ENCODE peak calls at places on chromosomes 2 and 18, in six cellular contexts. Y is IMR-90, E is H9, V is trophoblast cell, S is mesenchymal stem cell, I is H1. G is an unnamed sample.

GRCh38 chr2:192307530-192307929 is 112.8 kb upstream of the TMEFF2 start:
- DNase-seq in Y (peak; percentile 17), E (no peak), V (no peak), S (no peak), I (no peak), G (no peak)

GRCh38 chr2:176122266-176122632 is 270 bp upstream of the HOXD9 start:
- DNase-seq in Y (no peak), E (no peak), V (no peak), S (no peak), I (no peak), G (no peak)

GRCh38 chr2:11582526-11583202 is 48.8 kb downstream of the GREB1 start:
- DNase-seq in Y (peak; percentile 35), E (peak; percentile 80), V (peak; percentile 35), S (peak; percentile 81), I (peak; percentile 95), G (peak; percentile 76)

GRCh38 chr2:77768508-77768907 is 246.3 kb upstream of the LRRTM4 start:
- DNase-seq in Y (no peak), E (no peak), V (no peak), S (no peak), I (no peak), G (no peak)

GRCh38 chr2:233996436-233996835 is 54.1 kb upstream of the SPP2 start:
- DNase-seq in Y (peak; percentile 45), E (no peak), V (no peak), S (no peak), I (no peak), G (no peak)

GRCh38 chr2:30756051-30756719 is 51.1 kb downstream of the CAPN13 start:
- DNase-seq in Y (no peak), E (no peak), V (peak; percentile 37), S (peak; percentile 4), I (no peak), G (no peak)

GRCh38 chr2:10333247-10333613 is 30.5 kb downstream of the HPCAL1 start:
- DNase-seq in Y (no peak), E (no peak), V (no peak), S (no peak), I (no peak), G (no peak)

GRCh38 chr2:38277245-38278119 is 99.6 kb downstream of the ATL2 start:
- DNase-seq in Y (peak; percentile 40), E (peak; percentile 79), V (no peak), S (peak; percentile 38), I (peak; percentile 62), G (no peak)

GRCh38 chr2:238106339-238106697 is 6.2 kb downstream of the ESPNL start:
- DNase-seq in Y (no peak), E (peak; percentile 69), V (no peak), S (no peak), I (peak; percentile 66), G (no peak)

GRCh38 chr2:240873098-240873788 is 4.6 kb downstream of the AGXT start:
- DNase-seq in Y (no peak), E (no peak), V (no peak), S (no peak), I (no peak), G (no peak)

GRCh38 chr2:227884511-227884947 is 13.1 kb downstream of the DAW1 start:
- DNase-seq in Y (peak; percentile 72), E (peak; percentile 93), V (peak; percentile 78), S (peak; percentile 78), I (peak; percentile 93), G (peak; percentile 71)

GRCh38 chr2:8625399-8626283 is 56.2 kb upstream of the ID2 start:
- DNase-seq in Y (no peak), E (no peak), V (no peak), S (no peak), I (no peak), G (no peak)

GRCh38 chr2:120109186-120110061 is 96.5 kb downstream of the EPB41L5 start:
- DNase-seq in Y (peak; percentile 59), E (no peak), V (no peak), S (peak; percentile 53), I (no peak), G (no peak)

GRCh38 chr2:71479261-71479660 is 25.9 kb downstream of the DYSF start:
- DNase-seq in Y (no peak), E (no peak), V (no peak), S (no peak), I (no peak), G (no peak)

GRCh38 chr18:39297225-39297624 is 1731.6 kb upstream of the CELF4 start:
- DNase-seq in Y (no peak), E (no peak), V (no peak), S (no peak), I (no peak), G (no peak)

GRCh38 chr18:79199691-79200374 is 130.6 kb downstream of the ATP9B start:
- DNase-seq in Y (peak; percentile 35), E (no peak), V (peak; percentile 31), S (peak; percentile 31), I (no peak), G (no peak)

GRCh38 chr2:139742216-139743172 is 962.3 kb upstream of the NXPH2 start:
- DNase-seq in Y (no peak), E (no peak), V (no peak), S (no peak), I (no peak), G (no peak)

GRCh38 chr18:12236934-12237832 is 17.0 kb upstream of the CIDEA start:
- DNase-seq in Y (peak; percentile 36), E (peak; percentile 86), V (peak; percentile 46), S (peak; percentile 59), I (peak; percentile 97), G (peak; percentile 64)

GRCh38 chr18:63603772-63604171 is 16.6 kb downstream of the SERPINB13 start:
- DNase-seq in Y (peak; percentile 12), E (no peak), V (no peak), S (no peak), I (no peak), G (no peak)

GRCh38 chr2:71282493-71282892 is 49.1 kb upstream of the ZNF638 start:
- DNase-seq in Y (no peak), E (no peak), V (no peak), S (no peak), I (no peak), G (no peak)

GRCh38 chr2:55118643-55119065 is 68.4 kb upstream of the RTN4 start:
- DNase-seq in Y (no peak), E (no peak), V (no peak), S (no peak), I (no peak), G (no peak)

GRCh38 chr18:68803371-68803770 is 5.5 kb downstream of the CCDC102B start:
- DNase-seq in Y (peak; percentile 95), E (no peak), V (no peak), S (peak; percentile 95), I (no peak), G (no peak)

GRCh38 chr2:158993721-158994587 is 25.5 kb downstream of the TANC1 start:
- DNase-seq in Y (no peak), E (no peak), V (no peak), S (no peak), I (no peak), G (no peak)

GRCh38 chr18:22186484-22186971 is 17.1 kb downstream of the GATA6 start:
- DNase-seq in Y (no peak), E (no peak), V (peak; percentile 54), S (no peak), I (no peak), G (no peak)

GRCh38 chr2:207473203-207473865 is 56.4 kb upstream of the CREB1 start:
- DNase-seq in Y (peak; percentile 88), E (peak; percentile 61), V (no peak), S (peak; percentile 88), I (no peak), G (peak; percentile 41)

GRCh38 chr2:151713291-151713903 is 20.9 kb downstream of the NEB start:
- DNase-seq in Y (no peak), E (no peak), V (no peak), S (no peak), I (no peak), G (no peak)

GRCh38 chr2:151720521-151720920 is 13.8 kb downstream of the NEB start:
- DNase-seq in Y (no peak), E (no peak), V (no peak), S (no peak), I (no peak), G (no peak)

GRCh38 chr2:151718247-151718646 is 16.0 kb downstream of the NEB start:
- DNase-seq in Y (no peak), E (no peak), V (no peak), S (no peak), I (no peak), G (no peak)

GRCh38 chr2:151718796-151719195 is 15.5 kb downstream of the NEB start:
- DNase-seq in Y (no peak), E (no peak), V (no peak), S (no peak), I (no peak), G (no peak)

GRCh38 chr2:151716721-151717120 is 17.6 kb downstream of the NEB start:
- DNase-seq in Y (no peak), E (no peak), V (no peak), S (no peak), I (no peak), G (no peak)
- H3K14ac ChIP-seq in Y (no peak overlapping the region), E (no peak overlapping the region), V (no peak overlapping the region), S (no peak overlapping the region), I (no peak overlapping the region), G (no peak overlapping the region)

GRCh38 chr2:96692094-96692971 is 47.5 kb downstream of the LMAN2L start:
- DNase-seq in Y (no peak), E (no peak), V (no peak), S (no peak), I (no peak), G (no peak)

GRCh38 chr2:96694279-96694678 is 45.6 kb downstream of the LMAN2L start:
- DNase-seq in Y (no peak), E (no peak), V (no peak), S (no peak), I (no peak), G (no peak)

GRCh38 chr2:96694816-96695455 is 44.9 kb downstream of the LMAN2L start:
- DNase-seq in Y (no peak), E (no peak), V (peak; percentile 22), S (no peak), I (no peak), G (no peak)

GRCh38 chr2:96695602-96696001 is 44.3 kb downstream of the LMAN2L start:
- DNase-seq in Y (no peak), E (no peak), V (no peak), S (no peak), I (no peak), G (no peak)

GRCh38 chr2:96693286-96694200 is 46.3 kb downstream of the LMAN2L start:
- DNase-seq in Y (no peak), E (no peak), V (no peak), S (no peak), I (no peak), G (no peak)
- H3K14ac ChIP-seq in Y (no peak overlapping the region), E (no peak overlapping the region), V (no peak overlapping the region), S (no peak overlapping the region), I (no peak overlapping the region), G (no peak overlapping the region)

DNA sequence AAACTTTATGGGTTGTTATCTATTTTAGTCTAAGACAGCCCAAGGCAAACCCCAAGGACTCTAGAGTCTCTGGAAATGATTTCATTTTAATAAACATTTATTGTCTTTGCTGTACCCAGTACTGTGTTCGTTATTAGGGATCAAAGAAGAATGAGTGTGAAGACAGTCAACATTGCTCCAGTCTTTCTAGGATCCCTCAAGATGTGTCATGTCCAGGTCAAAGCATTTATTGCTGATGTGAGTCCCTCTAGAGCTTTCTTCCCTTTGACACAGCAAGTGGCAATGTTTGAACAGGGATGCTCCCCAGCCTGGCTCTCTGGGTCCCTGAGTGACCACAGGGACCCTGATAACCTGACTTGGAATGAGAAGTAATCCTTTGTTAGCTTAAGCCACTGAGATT is 123.1 kb upstream of the STK17B start:
- DNase-seq in Y (no peak), E (no peak), V (no peak), S (no peak), I (no peak), G (no peak)
- H3K14ac ChIP-seq in Y (peak overlapping the region; percentile 82), E (no peak overlapping the region), V (no peak overlapping the region), S (no peak overlapping the region), I (no peak overlapping the region), G (no peak overlapping the region)

GRCh38 chr2:200863655-200864205 is 728 bp downstream of the CLK1 start:
- DNase-seq in Y (no peak), E (no peak), V (no peak), S (no peak), I (no peak), G (no peak)
- H3K14ac ChIP-seq in Y (peak overlapping the region; percentile 99), E (peak overlapping the region; percentile 94), V (peak overlapping the region; percentile 99), S (peak overlapping the region; percentile 68), I (no peak overlapping the region), G (no peak overlapping the region)